ENCODE peak calls at places on chromosomes 2 and 18, in seven cellular contexts. Q is HCT116, A is HepG2, J is K562, N is H1, L is endothelial cell of umbilical vein, V is GM12878. X is an unnamed sample.

GRCh38 chr2:240109386-240109785 is 26.7 kb downstream of the COPS9 start:
- DNase-seq in J (no peak), L (no peak), A (no peak), N (no peak), V (no peak), Q (no peak), X (no peak)

GRCh38 chr2:161407597-161407996 is 8.5 kb upstream of the TBR1 start:
- DNase-seq in L (no peak), V (no peak), J (no peak), N (no peak), A (no peak), Q (no peak), X (no peak)

GRCh38 chr2:70124983-70125480 is 37.8 kb downstream of the PCBP1 start:
- DNase-seq in V (no peak), N (peak), J (peak), A (no peak), L (peak), Q (no peak), X (peak)

GRCh38 chr2:171319164-171319810 is 114.5 kb downstream of the METTL8 start:
- DNase-seq in N (peak), Q (no peak), A (no peak), L (peak), J (no peak), V (peak), X (no peak)

GRCh38 chr18:47883771-47884413 is 46.6 kb downstream of the SMAD2 start:
- DNase-seq in A (no peak), J (no peak), L (peak), V (no peak), Q (no peak), N (no peak), X (no peak)

GRCh38 chr2:38171208-38171858 is 95.4 kb upstream of the CYP1B1 start:
- DNase-seq in N (no peak), Q (no peak), L (no peak), A (no peak), J (no peak), V (no peak), X (no peak)

GRCh38 chr18:49073431-49073830 is 122.7 kb upstream of the SMAD7 start:
- DNase-seq in Q (no peak), L (no peak), N (no peak), V (no peak), A (no peak), J (no peak), X (no peak)

GRCh38 chr2:7878786-7879515 is 802.9 kb upstream of the ID2 start:
- DNase-seq in Q (no peak), V (no peak), J (no peak), N (peak), A (no peak), L (no peak), X (no peak)

GRCh38 chr18:24868760-24869237 is 408.4 kb downstream of the HRH4 start:
- DNase-seq in J (no peak), N (no peak), L (peak), A (no peak), V (no peak), Q (no peak), X (no peak)

GRCh38 chr2:46296216-46296839 is 879 bp upstream of the EPAS1 start:
- DNase-seq in V (no peak), L (no peak), Q (no peak), N (peak), A (no peak), J (no peak), X (no peak)

GRCh38 chr2:238596571-238597551 is 170.1 kb downstream of the ASB1 start:
- DNase-seq in V (no peak), J (no peak), A (peak), N (no peak), Q (peak), L (peak), X (no peak)

GRCh38 chr18:3305933-3306332 is 44.0 kb downstream of the MYL12B start:
- DNase-seq in A (no peak), L (no peak), N (no peak), Q (no peak), V (no peak), J (peak), X (no peak)

GRCh38 chr2:219252084-219252483 is 959 bp upstream of the TUBA4B start:
- DNase-seq in V (no peak), A (no peak), L (no peak), N (no peak), J (no peak), Q (no peak), X (no peak)

GRCh38 chr2:220191031-220191430 is 563.6 kb downstream of the SLC4A3 start:
- DNase-seq in L (no peak), V (no peak), Q (no peak), A (no peak), J (no peak), N (no peak), X (no peak)

GRCh38 chr2:16031848-16032159 is 91.5 kb downstream of the MYCN start:
- DNase-seq in Q (no peak), N (no peak), J (no peak), V (no peak), A (no peak), L (no peak), X (no peak)

GRCh38 chr2:237743561-237744269 is 54.9 kb upstream of the RBM44 start:
- DNase-seq in L (peak), N (no peak), Q (no peak), A (peak), J (no peak), V (no peak), X (no peak)

GRCh38 chr18:9914584-9915290 is 921 bp downstream of the VAPA start:
- DNase-seq in V (no peak), N (peak), L (peak), J (peak), Q (peak), A (peak), X (no peak)

GRCh38 chr2:71666094-71666474 is 212.7 kb downstream of the DYSF start:
- DNase-seq in Q (no peak), V (no peak), J (no peak), A (no peak), L (no peak), N (no peak), X (no peak)

GRCh38 chr2:226759768-226760167 is 39.9 kb downstream of the IRS1 start:
- DNase-seq in A (no peak), N (no peak), J (no peak), Q (no peak), V (no peak), L (no peak), X (no peak)

GRCh38 chr2:121529439-121530209 is 1.1 kb upstream of the RNU4ATAC start:
- DNase-seq in A (peak), L (no peak), V (no peak), N (no peak), J (peak), Q (no peak), X (peak)
- H2AFZ ChIP-seq in A (no peak), L (peak), V (peak), N (no peak), J (peak), Q (no peak), X (peak)

DNA sequence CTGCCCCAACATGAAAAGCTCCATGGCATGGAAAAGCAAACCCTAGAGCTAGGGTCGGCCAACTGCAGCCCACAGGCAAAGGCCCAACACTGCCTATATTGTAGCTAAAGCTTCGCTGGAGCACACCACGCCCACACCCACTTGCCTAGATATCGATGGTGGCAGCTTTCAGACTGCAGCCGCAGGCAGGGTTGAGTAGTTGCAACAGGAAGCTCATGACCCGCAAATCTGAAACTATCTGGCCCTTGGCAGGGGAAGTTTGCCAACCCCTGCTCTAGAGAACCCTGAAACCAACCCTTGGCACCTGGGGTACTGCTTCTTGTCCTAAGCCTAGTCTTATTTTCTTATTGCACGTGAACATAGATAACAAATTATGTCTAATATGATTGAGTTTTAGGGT is 250.0 kb downstream of the SOX11 start:
- DNase-seq in N (no peak), V (no peak), L (no peak), J (no peak), A (no peak), Q (no peak), X (no peak)
- TF ChIP-seq MAX in N (no peak), V (no peak), L (no peak), J (no peak), A (no peak), Q (no peak), X (no peak)

DNA sequence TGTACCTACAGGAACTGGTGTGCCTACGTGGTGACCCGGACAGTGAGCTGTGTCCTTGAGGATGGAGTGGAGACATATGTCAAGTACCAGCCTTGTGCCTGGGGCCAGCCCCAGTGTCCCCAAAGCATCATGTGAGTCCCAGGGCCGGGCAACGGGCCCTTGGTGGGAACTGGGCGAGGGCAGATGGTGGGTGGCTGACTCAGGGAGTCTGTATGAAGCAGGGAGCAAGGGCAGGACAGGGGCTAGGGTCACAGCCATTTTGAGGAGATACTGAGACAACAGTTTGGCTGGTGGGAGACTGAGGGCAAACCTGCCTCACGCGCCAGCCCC is 1.7 kb downstream of the EMILIN1 start:
- DNase-seq in N (no peak), A (no peak), V (no peak), J (no peak), L (no peak), Q (no peak), X (no peak)
- H2AFZ ChIP-seq in N (no peak), A (no peak), V (no peak), J (peak), L (no peak), Q (no peak), X (no peak)

DNA sequence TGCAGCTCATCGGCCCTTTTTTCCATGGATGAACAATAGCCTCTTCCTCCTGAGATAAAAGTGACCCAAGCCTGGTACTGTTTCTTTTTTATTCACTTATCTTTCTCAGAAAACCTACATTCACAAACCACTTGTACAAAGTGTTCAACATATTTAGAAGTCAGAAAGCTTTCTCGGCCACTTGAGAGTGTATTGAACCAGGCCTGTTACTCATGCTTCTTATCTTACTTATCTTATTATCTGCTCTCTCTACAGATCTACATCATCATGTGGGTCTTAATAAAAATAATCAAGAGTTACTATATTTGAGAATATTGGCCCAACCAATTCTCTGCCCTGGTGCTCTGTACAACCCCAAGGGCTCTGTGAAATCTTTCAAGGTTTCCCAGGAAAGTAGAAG is 242.1 kb downstream of the MREG start:
- DNase-seq in Q (no peak), N (no peak), A (no peak), J (no peak), L (no peak), V (no peak), X (no peak)
- TF ChIP-seq MAX in Q (no peak), N (no peak), A (no peak), J (no peak), L (no peak), V (no peak), X (no peak)

GRCh38 chr2:25293958-25294513 is 47.7 kb downstream of the DNMT3A start:
- DNase-seq in Q (no peak), N (no peak), V (no peak), J (no peak), A (no peak), L (no peak), X (no peak)
- H2AFZ ChIP-seq in Q (no peak), N (no peak), V (no peak), J (no peak), A (no peak), L (no peak), X (no peak)

X was measured in SK-N-SH.